ENCODE peak calls at places on chromosome 13, in six cellular contexts. R is mucosa of descending colon; F is brain microvascular endothelial cell; L is H9; U is activated CD8-positive, alpha-beta T cell treated with anti-CD3 and anti-CD28 coated beads for 36 hours; M is type B pancreatic cell. H is an unnamed sample.

GRCh38 chr13:39552233-39552632 is 50.8 kb downstream of the LHFPL6 start:
- DNase-seq in R (no peak), F (no peak), L (no peak), U (no peak), M (no peak), H (no peak)

GRCh38 chr13:107866666-107867623 is 348.4 kb downstream of the LIG4 start:
- DNase-seq in R (no peak), F (no peak), L (peak; percentile 43), U (peak; percentile 4), M (no peak), H (peak; percentile 31)

GRCh38 chr13:24341439-24341838 is 32.1 kb downstream of the C1QTNF9 start:
- DNase-seq in R (no peak), F (no peak), L (no peak), U (peak; percentile 15), M (no peak), H (no peak)

GRCh38 chr13:106103779-106104178 is 431.7 kb downstream of the EFNB2 start:
- DNase-seq in R (no peak), F (peak; percentile 88), L (no peak), U (no peak), M (no peak), H (no peak)

GRCh38 chr13:63840551-63841421 is 2425.1 kb upstream of the PCDH20 start:
- DNase-seq in R (no peak), F (no peak), L (no peak), U (no peak), M (no peak), H (no peak)

GRCh38 chr13:44399045-44399444 is 25.4 kb downstream of the SERP2 start:
- DNase-seq in R (no peak), F (no peak), L (no peak), U (no peak), M (no peak), H (no peak)

GRCh38 chr13:40026174-40026585 is 370.7 kb downstream of the COG6 start:
- DNase-seq in R (no peak), F (peak; percentile 26), L (no peak), U (peak; percentile 86), M (no peak), H (peak; percentile 53)

GRCh38 chr13:78465250-78465649 is 138.1 kb downstream of the POU4F1 start:
- DNase-seq in R (no peak), F (no peak), L (no peak), U (no peak), M (no peak), H (no peak)

GRCh38 chr13:99908129-99908805 is 63.3 kb downstream of the ZIC5 start:
- DNase-seq in R (no peak), F (no peak), L (no peak), U (no peak), M (no peak), H (no peak)

GRCh38 chr13:92590503-92590908 is 636.1 kb upstream of the GPC6 start:
- DNase-seq in R (no peak), F (peak; percentile 83), L (no peak), U (no peak), M (no peak), H (no peak)

GRCh38 chr13:31073859-31074718 is 87.6 kb downstream of the HSPH1 start:
- DNase-seq in R (no peak), F (peak; percentile 31), L (no peak), U (peak; percentile 58), M (no peak), H (peak; percentile 78)

GRCh38 chr13:62300021-62300420 is 884.4 kb upstream of the PCDH20 start:
- DNase-seq in R (no peak), F (no peak), L (no peak), U (no peak), M (no peak), H (no peak)

GRCh38 chr13:94209110-94209509 is 270.4 kb downstream of the DCT start:
- DNase-seq in R (no peak), F (no peak), L (no peak), U (no peak), M (no peak), H (no peak)

GRCh38 chr13:24834902-24835510 is 71.0 kb downstream of the RNF17 start:
- DNase-seq in R (peak; percentile 8), F (no peak), L (no peak), U (no peak), M (no peak), H (no peak)

GRCh38 chr13:24050292-24050711 is 110.2 kb upstream of the SPATA13 start:
- DNase-seq in R (peak; percentile 24), F (peak; percentile 82), L (no peak), U (no peak), M (no peak), H (no peak)

GRCh38 chr13:95367309-95367843 is 66.1 kb upstream of the ABCC4 start:
- DNase-seq in R (no peak), F (no peak), L (no peak), U (no peak), M (no peak), H (no peak)

GRCh38 chr13:25899952-25900351 is 151.9 kb downstream of the SHISA2 start:
- DNase-seq in R (no peak), F (no peak), L (no peak), U (no peak), M (no peak), H (no peak)

GRCh38 chr13:43021926-43022670 is 1.3 kb upstream of the DNAJC15 start:
- DNase-seq in R (no peak), F (no peak), L (no peak), U (no peak), M (no peak), H (no peak)

GRCh38 chr13:114019367-114019766 is 45.5 kb upstream of the C13orf46 start:
- DNase-seq in R (no peak), F (no peak), L (peak; percentile 69), U (peak; percentile 68), M (no peak), H (no peak)

GRCh38 chr13:61913183-61913582 is 497.5 kb upstream of the PCDH20 start:
- DNase-seq in R (no peak), F (no peak), L (no peak), U (no peak), M (no peak), H (no peak)

GRCh38 chr13:99686157-99686572 is 184.9 kb downstream of the TM9SF2 start:
- DNase-seq in R (peak; percentile 51), F (peak; percentile 64), L (peak; percentile 71), U (no peak), M (no peak), H (no peak)

GRCh38 chr13:70668983-70669382 is 560.7 kb upstream of the KLHL1 start:
- DNase-seq in R (no peak), F (no peak), L (no peak), U (no peak), M (no peak), H (no peak)

GRCh38 chr13:66367356-66367755 is 862.8 kb downstream of the PCDH9 start:
- DNase-seq in R (no peak), F (peak; percentile 63), L (no peak), U (no peak), M (no peak), H (no peak)

GRCh38 chr13:101265934-101266333 is 150.4 kb downstream of the NALCN start:
- DNase-seq in R (no peak), F (no peak), L (no peak), U (no peak), M (no peak), H (no peak)

GRCh38 chr13:36395280-36395679 is 37.0 kb upstream of the CCNA1 start:
- DNase-seq in R (no peak), F (no peak), L (no peak), U (no peak), M (no peak), H (no peak)

GRCh38 chr13:103224804-103225203 is 158.6 kb upstream of the SLC10A2 start:
- DNase-seq in R (no peak), F (no peak), L (no peak), U (no peak), M (no peak), H (no peak)

GRCh38 chr13:75736132-75736531 is 100.0 kb downstream of the LMO7 start:
- DNase-seq in R (no peak), F (no peak), L (no peak), U (no peak), M (no peak), H (no peak)

GRCh38 chr13:29771247-29771646 is 79.2 kb downstream of the UBL3 start:
- DNase-seq in R (no peak), F (no peak), L (no peak), U (no peak), M (no peak), H (no peak)
- TF ChIP-seq CTCF in R (no peak), F (peak; percentile 19), L (peak; percentile 71), U (peak; percentile 74), M (peak; percentile 75), H (peak; percentile 49)

GRCh38 chr13:79935121-79935520 is 405.8 kb downstream of the SPRY2 start:
- DNase-seq in R (no peak), F (no peak), L (no peak), U (no peak), M (no peak), H (no peak)

GRCh38 chr13:79936368-79937136 is 404.4 kb downstream of the SPRY2 start:
- DNase-seq in R (no peak), F (peak; percentile 99), L (no peak), U (no peak), M (no peak), H (no peak)

GRCh38 chr13:79937311-79938243 is 403.3 kb downstream of the SPRY2 start:
- DNase-seq in R (no peak), F (peak; percentile 1), L (no peak), U (no peak), M (no peak), H (no peak)

GRCh38 chr13:79932556-79932955 is 408.4 kb downstream of the SPRY2 start:
- DNase-seq in R (no peak), F (no peak), L (no peak), U (no peak), M (no peak), H (no peak)

DNA sequence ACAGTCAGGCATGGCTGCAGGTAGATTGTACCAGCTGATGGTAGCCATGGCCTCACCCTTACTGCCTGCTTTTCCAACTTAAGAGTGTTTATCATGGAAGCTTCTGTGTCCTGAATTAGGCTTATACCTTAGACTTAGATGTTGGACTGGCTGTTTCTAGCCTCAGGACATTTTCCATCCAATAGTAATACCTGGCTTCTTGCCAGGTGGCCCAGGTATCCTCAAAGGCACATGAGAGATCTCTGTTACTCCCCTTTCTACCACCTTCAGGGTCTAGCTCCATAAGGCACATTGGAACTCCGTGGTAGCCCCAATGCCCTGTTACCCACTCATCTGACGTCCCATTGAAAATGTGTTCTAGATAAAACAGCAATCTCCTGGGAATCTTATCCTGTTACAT is 407.5 kb downstream of the SPRY2 start:
- DNase-seq in R (no peak), F (no peak), L (no peak), U (no peak), M (no peak), H (no peak)
- TF ChIP-seq CTCF in R (no peak), F (no peak), L (no peak), U (no peak), M (no peak), H (no peak)

GRCh38 chr13:41564046-41564445 is 106.7 kb downstream of the RGCC start:
- DNase-seq in R (no peak), F (no peak), L (no peak), U (no peak), M (no peak), H (no peak)
- TF ChIP-seq CTCF in R (no peak), F (no peak), L (no peak), U (no peak), M (no peak), H (no peak)

DNA sequence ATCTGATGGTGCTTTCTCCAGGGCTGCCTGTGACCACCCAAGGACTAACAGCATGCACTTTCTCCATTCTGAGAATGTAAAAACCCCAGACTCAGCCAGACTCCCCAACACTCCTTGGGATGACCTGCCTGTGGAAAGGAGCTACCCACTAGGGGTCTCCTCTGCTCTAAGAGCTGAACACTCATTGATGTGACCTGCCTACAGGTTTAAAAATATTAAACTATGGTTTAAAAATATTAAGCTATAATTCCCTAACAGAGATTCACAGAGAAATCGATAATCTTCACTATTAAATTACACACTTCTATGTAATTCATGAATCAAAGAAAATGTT is 696.2 kb upstream of the SLITRK5 start:
- DNase-seq in R (no peak), F (no peak), L (no peak), U (no peak), M (no peak), H (no peak)
- TF ChIP-seq CTCF in R (no peak), F (peak; percentile 49), L (peak; percentile 45), U (no peak), M (no peak), H (no peak)

H was measured in GM13977.